ENCODE peak calls at places on chromosome 11, in seven cellular contexts. One of them, this sample, is unnamed.

GRCh38 chr11:62934496-62934785 is 13.3 kb upstream of the CHRM1 start:
- DNase-seq in GM04503: no peak
- DNase-seq in left ventricle myocardium superior: no peak
- DNase-seq in NCI-H1436: no peak
- DNase-seq in mesendoderm: no peak
- DNase-seq in M059J: no peak
- DNase-seq in activated T-cell treated with anti-CD3 and anti-CD28 coated beads for 1 hour: no peak
- DNase-seq in this sample: no peak

GRCh38 chr11:81497202-81497804 is 1236.4 kb downstream of the FAM181B start:
- DNase-seq in left ventricle myocardium superior: no peak
- DNase-seq in GM04503: no peak
- DNase-seq in NCI-H1436: no peak
- DNase-seq in mesendoderm: peak
- DNase-seq in activated T-cell treated with anti-CD3 and anti-CD28 coated beads for 1 hour: no peak
- DNase-seq in M059J: peak
- DNase-seq in this sample: peak

GRCh38 chr11:76010051-76010450 is 195.0 kb downstream of the UVRAG start:
- DNase-seq in left ventricle myocardium superior: no peak
- DNase-seq in activated T-cell treated with anti-CD3 and anti-CD28 coated beads for 1 hour: no peak
- DNase-seq in M059J: no peak
- DNase-seq in mesendoderm: no peak
- DNase-seq in NCI-H1436: no peak
- DNase-seq in GM04503: no peak
- DNase-seq in this sample: no peak

GRCh38 chr11:36057372-36058045 is 113.6 kb downstream of the LDLRAD3 start:
- DNase-seq in GM04503: no peak
- DNase-seq in left ventricle myocardium superior: no peak
- DNase-seq in activated T-cell treated with anti-CD3 and anti-CD28 coated beads for 1 hour: no peak
- DNase-seq in mesendoderm: no peak
- DNase-seq in M059J: no peak
- DNase-seq in NCI-H1436: no peak
- DNase-seq in this sample: no peak

GRCh38 chr11:3161309-3161708 is 3.8 kb downstream of the OSBPL5 start:
- DNase-seq in mesendoderm: no peak
- DNase-seq in GM04503: no peak
- DNase-seq in left ventricle myocardium superior: peak
- DNase-seq in activated T-cell treated with anti-CD3 and anti-CD28 coated beads for 1 hour: no peak
- DNase-seq in M059J: no peak
- DNase-seq in NCI-H1436: no peak
- DNase-seq in this sample: no peak

GRCh38 chr11:104163100-104164027 is 583 bp downstream of the PDGFD start:
- DNase-seq in M059J: peak
- DNase-seq in GM04503: no peak
- DNase-seq in mesendoderm: peak
- DNase-seq in activated T-cell treated with anti-CD3 and anti-CD28 coated beads for 1 hour: no peak
- DNase-seq in left ventricle myocardium superior: peak
- DNase-seq in NCI-H1436: no peak
- DNase-seq in this sample: no peak

GRCh38 chr11:131217313-131218297 is 152.8 kb upstream of the NTM start:
- DNase-seq in M059J: peak
- DNase-seq in GM04503: no peak
- DNase-seq in activated T-cell treated with anti-CD3 and anti-CD28 coated beads for 1 hour: no peak
- DNase-seq in mesendoderm: peak
- DNase-seq in left ventricle myocardium superior: no peak
- DNase-seq in NCI-H1436: no peak
- DNase-seq in this sample: no peak

GRCh38 chr11:44814881-44815592 is 88.3 kb downstream of the TSPAN18 start:
- DNase-seq in mesendoderm: no peak
- DNase-seq in activated T-cell treated with anti-CD3 and anti-CD28 coated beads for 1 hour: no peak
- DNase-seq in left ventricle myocardium superior: no peak
- DNase-seq in NCI-H1436: no peak
- DNase-seq in M059J: peak
- DNase-seq in GM04503: peak
- DNase-seq in this sample: peak

GRCh38 chr11:18492888-18493287 is 33.9 kb downstream of the TSG101 start:
- DNase-seq in mesendoderm: no peak
- DNase-seq in M059J: peak
- DNase-seq in left ventricle myocardium superior: no peak
- DNase-seq in NCI-H1436: no peak
- DNase-seq in GM04503: no peak
- DNase-seq in activated T-cell treated with anti-CD3 and anti-CD28 coated beads for 1 hour: no peak
- DNase-seq in this sample: no peak

GRCh38 chr11:128686745-128687177 is 7.1 kb upstream of the FLI1 start:
- DNase-seq in M059J: peak
- DNase-seq in activated T-cell treated with anti-CD3 and anti-CD28 coated beads for 1 hour: peak
- DNase-seq in left ventricle myocardium superior: peak
- DNase-seq in GM04503: no peak
- DNase-seq in NCI-H1436: no peak
- DNase-seq in mesendoderm: peak
- DNase-seq in this sample: no peak

GRCh38 chr11:118068206-118068944 is 8.5 kb upstream of the TMPRSS4 start:
- DNase-seq in mesendoderm: peak
- DNase-seq in activated T-cell treated with anti-CD3 and anti-CD28 coated beads for 1 hour: no peak
- DNase-seq in M059J: no peak
- DNase-seq in NCI-H1436: no peak
- DNase-seq in left ventricle myocardium superior: no peak
- DNase-seq in GM04503: no peak
- DNase-seq in this sample: no peak

GRCh38 chr11:455566-456147 is 5.6 kb downstream of the PTDSS2 start:
- DNase-seq in NCI-H1436: no peak
- DNase-seq in activated T-cell treated with anti-CD3 and anti-CD28 coated beads for 1 hour: no peak
- DNase-seq in mesendoderm: no peak
- DNase-seq in left ventricle myocardium superior: peak
- DNase-seq in GM04503: no peak
- DNase-seq in M059J: no peak
- DNase-seq in this sample: no peak

GRCh38 chr11:46597609-46598219 is 3.9 kb upstream of the AMBRA1 start:
- DNase-seq in M059J: peak
- DNase-seq in GM04503: no peak
- DNase-seq in mesendoderm: peak
- DNase-seq in activated T-cell treated with anti-CD3 and anti-CD28 coated beads for 1 hour: no peak
- DNase-seq in left ventricle myocardium superior: no peak
- DNase-seq in NCI-H1436: no peak
- DNase-seq in this sample: no peak

GRCh38 chr11:74085542-74085892 is 76.6 kb upstream of the UCP3 start:
- DNase-seq in left ventricle myocardium superior: no peak
- DNase-seq in M059J: peak
- DNase-seq in activated T-cell treated with anti-CD3 and anti-CD28 coated beads for 1 hour: no peak
- DNase-seq in NCI-H1436: no peak
- DNase-seq in GM04503: no peak
- DNase-seq in mesendoderm: no peak
- DNase-seq in this sample: no peak

GRCh38 chr11:66548774-66549630 is 2.3 kb downstream of the ACTN3 start:
- DNase-seq in activated T-cell treated with anti-CD3 and anti-CD28 coated beads for 1 hour: no peak
- DNase-seq in M059J: no peak
- DNase-seq in NCI-H1436: no peak
- DNase-seq in mesendoderm: peak
- DNase-seq in GM04503: no peak
- DNase-seq in left ventricle myocardium superior: no peak
- DNase-seq in this sample: no peak

GRCh38 chr11:130829801-130830562 is 86.3 kb downstream of the SNX19 start:
- DNase-seq in activated T-cell treated with anti-CD3 and anti-CD28 coated beads for 1 hour: no peak
- DNase-seq in left ventricle myocardium superior: peak
- DNase-seq in NCI-H1436: no peak
- DNase-seq in mesendoderm: no peak
- DNase-seq in GM04503: no peak
- DNase-seq in M059J: no peak
- DNase-seq in this sample: no peak

GRCh38 chr11:8095356-8095755 is 14.3 kb downstream of the TUB start:
- DNase-seq in GM04503: no peak
- DNase-seq in NCI-H1436: no peak
- DNase-seq in mesendoderm: no peak
- DNase-seq in M059J: no peak
- DNase-seq in activated T-cell treated with anti-CD3 and anti-CD28 coated beads for 1 hour: no peak
- DNase-seq in left ventricle myocardium superior: no peak
- DNase-seq in this sample: no peak

GRCh38 chr11:44600739-44601416 is 35.4 kb downstream of the CD82 start:
- DNase-seq in activated T-cell treated with anti-CD3 and anti-CD28 coated beads for 1 hour: no peak
- DNase-seq in M059J: no peak
- DNase-seq in NCI-H1436: no peak
- DNase-seq in GM04503: no peak
- DNase-seq in left ventricle myocardium superior: peak
- DNase-seq in mesendoderm: peak
- DNase-seq in this sample: no peak

GRCh38 chr11:2909145-2909914 is 19.9 kb downstream of the PHLDA2 start:
- DNase-seq in M059J: no peak
- DNase-seq in GM04503: no peak
- DNase-seq in left ventricle myocardium superior: peak
- DNase-seq in NCI-H1436: no peak
- DNase-seq in mesendoderm: no peak
- DNase-seq in activated T-cell treated with anti-CD3 and anti-CD28 coated beads for 1 hour: no peak
- DNase-seq in this sample: no peak

GRCh38 chr11:93689166-93689734 is 27.8 kb downstream of the CEP295 start:
- DNase-seq in GM04503: no peak
- DNase-seq in activated T-cell treated with anti-CD3 and anti-CD28 coated beads for 1 hour: no peak
- DNase-seq in M059J: no peak
- DNase-seq in mesendoderm: no peak
- DNase-seq in NCI-H1436: no peak
- DNase-seq in left ventricle myocardium superior: no peak
- DNase-seq in this sample: no peak

GRCh38 chr11:108135845-108136599 is 14.7 kb downstream of the ACAT1 start:
- DNase-seq in GM04503: no peak
- DNase-seq in left ventricle myocardium superior: no peak
- DNase-seq in NCI-H1436: no peak
- DNase-seq in M059J: peak
- DNase-seq in mesendoderm: no peak
- DNase-seq in activated T-cell treated with anti-CD3 and anti-CD28 coated beads for 1 hour: no peak
- DNase-seq in this sample: peak

GRCh38 chr11:84056696-84057095 is 770.5 kb upstream of the CCDC90B start:
- DNase-seq in activated T-cell treated with anti-CD3 and anti-CD28 coated beads for 1 hour: no peak
- DNase-seq in GM04503: no peak
- DNase-seq in mesendoderm: peak
- DNase-seq in left ventricle myocardium superior: no peak
- DNase-seq in NCI-H1436: no peak
- DNase-seq in M059J: no peak
- DNase-seq in this sample: no peak

GRCh38 chr11:43944761-43945311 is 2.4 kb downstream of the C11orf96 start:
- DNase-seq in NCI-H1436: peak
- DNase-seq in left ventricle myocardium superior: peak
- DNase-seq in M059J: peak
- DNase-seq in mesendoderm: peak
- DNase-seq in GM04503: no peak
- DNase-seq in activated T-cell treated with anti-CD3 and anti-CD28 coated beads for 1 hour: peak
- DNase-seq in this sample: no peak

GRCh38 chr11:68809506-68809905 is 32.2 kb downstream of the CPT1A start:
- DNase-seq in GM04503: no peak
- DNase-seq in M059J: no peak
- DNase-seq in mesendoderm: no peak
- DNase-seq in NCI-H1436: no peak
- DNase-seq in left ventricle myocardium superior: no peak
- DNase-seq in activated T-cell treated with anti-CD3 and anti-CD28 coated beads for 1 hour: no peak
- DNase-seq in this sample: no peak

GRCh38 chr11:103888541-103888951 is 147.9 kb upstream of the DDI1 start:
- DNase-seq in activated T-cell treated with anti-CD3 and anti-CD28 coated beads for 1 hour: no peak
- DNase-seq in GM04503: no peak
- DNase-seq in NCI-H1436: no peak
- DNase-seq in mesendoderm: peak
- DNase-seq in M059J: peak
- DNase-seq in left ventricle myocardium superior: no peak
- DNase-seq in this sample: no peak

GRCh38 chr11:126917531-126918204 is 82.9 kb downstream of the KIRREL3 start:
- DNase-seq in mesendoderm: peak
- DNase-seq in NCI-H1436: no peak
- DNase-seq in left ventricle myocardium superior: no peak
- DNase-seq in activated T-cell treated with anti-CD3 and anti-CD28 coated beads for 1 hour: no peak
- DNase-seq in M059J: peak
- DNase-seq in GM04503: peak
- DNase-seq in this sample: peak

GRCh38 chr11:82003671-82004148 is 730.0 kb downstream of the FAM181B start:
- DNase-seq in M059J: peak
- DNase-seq in GM04503: no peak
- DNase-seq in mesendoderm: peak
- DNase-seq in left ventricle myocardium superior: no peak
- DNase-seq in activated T-cell treated with anti-CD3 and anti-CD28 coated beads for 1 hour: no peak
- DNase-seq in NCI-H1436: no peak
- DNase-seq in this sample: peak

GRCh38 chr11:128859563-128860441 is 7.3 kb downstream of the KCNJ1 start:
- DNase-seq in M059J: no peak
- DNase-seq in left ventricle myocardium superior: peak
- DNase-seq in mesendoderm: peak
- DNase-seq in NCI-H1436: no peak
- DNase-seq in GM04503: no peak
- DNase-seq in activated T-cell treated with anti-CD3 and anti-CD28 coated beads for 1 hour: peak
- DNase-seq in this sample: no peak

GRCh38 chr11:45926001-45926401 is 3.5 kb downstream of the LARGE2 start:
- DNase-seq in M059J: no peak
- DNase-seq in GM04503: no peak
- DNase-seq in activated T-cell treated with anti-CD3 and anti-CD28 coated beads for 1 hour: no peak
- DNase-seq in left ventricle myocardium superior: no peak
- DNase-seq in NCI-H1436: no peak
- DNase-seq in mesendoderm: no peak
- DNase-seq in this sample: no peak

GRCh38 chr11:65917434-65918210 is 1.2 kb downstream of the C11orf68 start:
- DNase-seq in activated T-cell treated with anti-CD3 and anti-CD28 coated beads for 1 hour: no peak
- DNase-seq in left ventricle myocardium superior: peak
- DNase-seq in M059J: no peak
- DNase-seq in mesendoderm: no peak
- DNase-seq in GM04503: no peak
- DNase-seq in NCI-H1436: no peak
- DNase-seq in this sample: no peak

GRCh38 chr11:117197006-117197405 is 2.2 kb upstream of the TAGLN start:
- DNase-seq in GM04503: no peak
- DNase-seq in M059J: no peak
- DNase-seq in left ventricle myocardium superior: no peak
- DNase-seq in activated T-cell treated with anti-CD3 and anti-CD28 coated beads for 1 hour: no peak
- DNase-seq in NCI-H1436: no peak
- DNase-seq in mesendoderm: no peak
- DNase-seq in this sample: no peak

GRCh38 chr11:107025673-107026072 is 7.4 kb upstream of the GUCY1A2 start:
- DNase-seq in activated T-cell treated with anti-CD3 and anti-CD28 coated beads for 1 hour: no peak
- DNase-seq in mesendoderm: no peak
- DNase-seq in NCI-H1436: no peak
- DNase-seq in M059J: no peak
- DNase-seq in left ventricle myocardium superior: no peak
- DNase-seq in GM04503: no peak
- DNase-seq in this sample: no peak

GRCh38 chr11:5992604-5993251 is 5.9 kb upstream of the OR52L1 start:
- DNase-seq in M059J: peak
- DNase-seq in left ventricle myocardium superior: no peak
- DNase-seq in activated T-cell treated with anti-CD3 and anti-CD28 coated beads for 1 hour: no peak
- DNase-seq in mesendoderm: peak
- DNase-seq in NCI-H1436: no peak
- DNase-seq in GM04503: no peak
- DNase-seq in this sample: peak

GRCh38 chr11:112042161-112042960 is 17.2 kb downstream of the DLAT start:
- DNase-seq in mesendoderm: peak
- DNase-seq in NCI-H1436: no peak
- DNase-seq in activated T-cell treated with anti-CD3 and anti-CD28 coated beads for 1 hour: no peak
- DNase-seq in GM04503: no peak
- DNase-seq in left ventricle myocardium superior: no peak
- DNase-seq in M059J: peak
- DNase-seq in this sample: peak

GRCh38 chr11:78420796-78421209 is 3.2 kb upstream of the GAB2 start:
- DNase-seq in left ventricle myocardium superior: peak
- DNase-seq in mesendoderm: no peak
- DNase-seq in M059J: peak
- DNase-seq in NCI-H1436: peak
- DNase-seq in activated T-cell treated with anti-CD3 and anti-CD28 coated beads for 1 hour: no peak
- DNase-seq in GM04503: no peak
- DNase-seq in this sample: peak

GRCh38 chr11:30586251-30587144 is at the start of gene MPPED2:
- DNase-seq in left ventricle myocardium superior: peak
- DNase-seq in mesendoderm: peak
- DNase-seq in M059J: no peak
- DNase-seq in activated T-cell treated with anti-CD3 and anti-CD28 coated beads for 1 hour: no peak
- DNase-seq in NCI-H1436: peak
- DNase-seq in GM04503: no peak
- DNase-seq in this sample: no peak

GRCh38 chr11:67022961-67023956 is at the start of gene SYT12:
- DNase-seq in M059J: peak
- DNase-seq in activated T-cell treated with anti-CD3 and anti-CD28 coated beads for 1 hour: no peak
- DNase-seq in GM04503: no peak
- DNase-seq in left ventricle myocardium superior: peak
- DNase-seq in mesendoderm: no peak
- DNase-seq in NCI-H1436: no peak
- DNase-seq in this sample: no peak

GRCh38 chr11:65287601-65288000 is 25.8 kb downstream of the POLA2 start:
- DNase-seq in M059J: no peak
- DNase-seq in left ventricle myocardium superior: no peak
- DNase-seq in activated T-cell treated with anti-CD3 and anti-CD28 coated beads for 1 hour: no peak
- DNase-seq in mesendoderm: no peak
- DNase-seq in NCI-H1436: no peak
- DNase-seq in GM04503: no peak
- DNase-seq in this sample: no peak